ENCODE peak calls at places on chromosomes 7 and 10, in ten cellular contexts. M is psoas muscle; O is CD8-positive, alpha-beta T cell; X is heart left ventricle; H is cardiac muscle cell; G is GM06990; P is ovary; W is epithelial cell of proximal tubule; E is right lobe of liver; N is epithelial cell of esophagus. Y is an unnamed sample.

GRCh38 chr7:151459726-151460473 is 20.0 kb upstream of the CRYGN start:
- DNase-seq in M (peak; percentile 90), O (no peak), X (peak; percentile 88), H (peak; percentile 81), G (no peak), P (peak; percentile 87), W (peak; percentile 82), E (peak; percentile 67), N (peak; percentile 54), Y (peak; percentile 68)

GRCh38 chr7:2621061-2621828 is 10.5 kb upstream of the TTYH3 start:
- DNase-seq in M (peak; percentile 72), O (no peak), X (peak; percentile 74), H (peak; percentile 75), G (no peak), P (peak; percentile 82), W (no peak), E (peak; percentile 80), N (no peak), Y (no peak)

GRCh38 chr10:28797904-28798371 is 120.6 kb downstream of the BAMBI start:
- DNase-seq in M (no peak), O (no peak), X (no peak), H (no peak), G (no peak), P (no peak), W (no peak), E (no peak), N (no peak), Y (no peak)

GRCh38 chr10:35887686-35888085 is 245.6 kb upstream of the FZD8 start:
- DNase-seq in M (no peak), O (no peak), X (no peak), H (no peak), G (no peak), P (no peak), W (no peak), E (no peak), N (peak; percentile 95), Y (no peak)

GRCh38 chr7:22586101-22586805 is 86.3 kb upstream of the STEAP1B start:
- DNase-seq in M (no peak), O (no peak), X (no peak), H (no peak), G (no peak), P (no peak), W (no peak), E (no peak), N (no peak), Y (no peak)

GRCh38 chr10:15863323-15863722 is 3.0 kb upstream of the MINDY3 start:
- DNase-seq in M (no peak), O (no peak), X (no peak), H (no peak), G (no peak), P (no peak), W (no peak), E (no peak), N (no peak), Y (no peak)

GRCh38 chr10:95183451-95184230 is 10.4 kb upstream of the ACSM6 start:
- DNase-seq in M (peak; percentile 90), O (peak; percentile 48), X (peak; percentile 90), H (peak; percentile 88), G (peak; percentile 90), P (peak; percentile 39), W (peak; percentile 6), E (peak; percentile 90), N (peak; percentile 82), Y (peak; percentile 93)

GRCh38 chr7:1454471-1455065 is 4.7 kb downstream of the MICALL2 start:
- DNase-seq in M (no peak), O (no peak), X (peak; percentile 59), H (no peak), G (no peak), P (no peak), W (no peak), E (no peak), N (no peak), Y (no peak)

GRCh38 chr7:96253441-96253840 is 68.5 kb downstream of the SLC25A13 start:
- DNase-seq in M (no peak), O (no peak), X (no peak), H (no peak), G (no peak), P (no peak), W (no peak), E (no peak), N (no peak), Y (no peak)

GRCh38 chr10:22365233-22365632 is 19.9 kb downstream of the SPAG6 start:
- DNase-seq in M (no peak), O (no peak), X (no peak), H (no peak), G (no peak), P (no peak), W (no peak), E (no peak), N (no peak), Y (no peak)

GRCh38 chr10:122861724-122862161 is 16.1 kb upstream of the CUZD1 start:
- DNase-seq in M (no peak), O (no peak), X (no peak), H (no peak), G (no peak), P (no peak), W (peak; percentile 67), E (no peak), N (peak; percentile 71), Y (no peak)

DNA sequence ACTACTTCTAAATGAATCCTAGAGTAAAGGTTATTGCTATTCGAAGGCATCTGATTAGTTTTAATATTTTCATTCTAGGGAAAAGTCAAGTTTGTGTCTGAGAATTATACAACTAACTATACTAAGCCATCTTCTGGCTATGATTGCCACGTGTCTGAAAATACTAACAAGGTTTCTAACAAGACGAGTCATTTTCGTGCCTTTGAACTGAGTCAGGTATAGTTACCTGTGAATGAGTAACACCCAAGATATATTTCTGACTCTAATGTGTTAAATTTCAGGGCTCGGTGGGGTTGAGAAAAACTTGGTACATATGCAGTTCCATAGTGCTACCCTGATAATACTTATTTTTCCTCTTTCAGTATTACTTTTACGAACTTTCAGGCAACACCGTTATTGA is 35.5 kb downstream of the TASOR2 start:
- DNase-seq in M (no peak), O (no peak), X (no peak), H (no peak), G (no peak), P (no peak), W (no peak), E (no peak), N (peak; percentile 88), Y (no peak)
- H3K4me3 ChIP-seq in M (no peak overlapping the region), O (no peak overlapping the region), X (no peak overlapping the region), H (no peak overlapping the region), G (no peak overlapping the region), P (no peak overlapping the region), W (no peak overlapping the region), E (no peak overlapping the region), N (no peak overlapping the region), Y (no peak overlapping the region)

DNA sequence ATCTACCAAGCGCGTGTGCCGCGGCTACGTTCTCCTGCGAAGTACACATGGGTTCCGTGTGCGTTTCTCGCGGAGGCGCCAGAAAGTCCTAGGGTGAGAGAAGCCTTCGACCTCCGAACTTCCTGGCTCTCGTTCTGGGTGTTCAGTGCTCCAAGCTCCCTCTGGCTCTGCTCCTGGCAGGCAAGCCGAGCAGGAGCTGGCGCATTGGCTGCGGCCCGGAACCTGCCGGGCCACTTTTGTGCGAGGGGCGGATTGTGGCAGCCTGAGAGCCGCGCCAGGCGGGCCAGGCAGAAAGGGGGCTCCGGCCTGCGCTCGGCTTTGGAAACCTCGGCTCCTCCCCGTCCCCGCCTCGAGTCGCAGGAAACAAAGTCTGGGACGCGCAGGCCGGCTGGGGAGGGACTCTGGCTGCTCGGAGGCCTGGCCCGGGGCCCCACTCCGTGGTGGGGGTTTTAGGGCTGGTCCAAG is 9.6 kb downstream of the EMX2 start:
- DNase-seq in M (peak; percentile 59), O (no peak), X (no peak), H (no peak), G (no peak), P (no peak), W (no peak), E (no peak), N (peak; percentile 20), Y (no peak)
- H3K4me3 ChIP-seq in M (peak overlapping the region; percentile 51), O (no peak overlapping the region), X (peak overlapping the region; percentile 13), H (no peak overlapping the region), G (no peak overlapping the region), P (peak overlapping the region; percentile 37), W (peak overlapping the region; percentile 95), E (no peak overlapping the region), N (no peak overlapping the region), Y (no peak overlapping the region)

GRCh38 chr10:782751-783648 is 93.5 kb upstream of the DIP2C start:
- DNase-seq in M (peak; percentile 47), O (no peak), X (peak; percentile 15), H (no peak), G (no peak), P (no peak), W (no peak), E (peak; percentile 38), N (no peak), Y (no peak)

GRCh38 chr10:785539-786214 is 96.2 kb upstream of the DIP2C start:
- DNase-seq in M (peak; percentile 45), O (no peak), X (peak; percentile 13), H (no peak), G (no peak), P (no peak), W (no peak), E (peak; percentile 42), N (no peak), Y (no peak)

GRCh38 chr10:786666-787512 is 97.4 kb upstream of the DIP2C start:
- DNase-seq in M (peak; percentile 51), O (no peak), X (peak; percentile 24), H (no peak), G (no peak), P (no peak), W (no peak), E (peak; percentile 49), N (no peak), Y (no peak)

GRCh38 chr10:784377-784758 is 94.9 kb upstream of the DIP2C start:
- DNase-seq in M (peak; percentile 56), O (no peak), X (peak; percentile 33), H (peak; percentile 52), G (no peak), P (no peak), W (no peak), E (peak; percentile 56), N (no peak), Y (peak; percentile 8)

DNA sequence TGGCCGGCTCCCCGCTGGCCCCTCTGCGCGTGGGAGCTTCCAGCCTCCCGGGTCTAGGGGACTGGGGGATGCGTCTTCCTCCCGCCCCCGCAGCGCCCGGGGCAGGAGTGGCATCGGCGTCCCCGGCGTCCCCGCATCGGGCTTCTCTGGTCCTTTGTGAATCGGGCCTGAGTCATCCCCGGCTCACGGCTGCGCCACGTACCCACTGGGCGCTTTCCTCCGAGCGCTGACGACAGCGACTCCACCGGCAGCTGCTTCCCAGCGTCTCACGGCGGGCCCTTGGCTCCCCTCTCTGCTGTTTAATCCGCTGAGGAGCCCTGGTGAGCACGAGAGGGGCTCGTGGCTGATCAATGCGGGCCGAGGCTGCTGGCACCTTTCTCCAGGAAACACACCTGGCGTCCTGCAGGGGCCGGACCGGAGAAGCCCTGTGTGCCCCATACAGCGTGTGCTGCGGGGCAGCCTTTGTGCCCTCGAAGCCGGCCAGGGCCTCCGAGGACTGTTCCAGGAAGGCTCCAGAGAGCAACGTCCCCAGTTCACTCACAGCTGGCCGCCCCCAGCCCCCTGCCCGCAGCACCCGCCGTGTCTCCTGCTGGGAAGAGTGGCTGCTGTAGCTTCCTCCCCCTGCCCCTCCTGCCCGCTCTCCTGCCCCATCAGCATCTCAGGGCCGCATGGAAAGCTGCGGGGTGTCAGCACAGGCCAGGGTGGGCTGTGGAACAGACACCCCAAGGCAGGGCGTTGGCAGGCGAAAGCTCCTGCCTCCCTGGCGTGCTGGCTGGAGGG is 95.5 kb upstream of the DIP2C start:
- DNase-seq in M (peak; percentile 88), O (no peak), X (peak; percentile 49), H (peak; percentile 53), G (no peak), P (peak; percentile 43), W (no peak), E (peak; percentile 59), N (peak; percentile 77), Y (peak; percentile 68)
- H3K4me3 ChIP-seq in M (peak overlapping the region; percentile 58), O (no peak overlapping the region), X (peak overlapping the region; percentile 55), H (peak overlapping the region; percentile 21), G (peak overlapping the region; percentile 23), P (peak overlapping the region; percentile 28), W (peak overlapping the region; percentile 49), E (no peak overlapping the region), N (peak overlapping the region; percentile 26), Y (peak overlapping the region; percentile 27)

GRCh38 chr7:105837765-105838241 is 38.6 kb downstream of the ATXN7L1 start:
- DNase-seq in M (peak; percentile 62), O (no peak), X (peak; percentile 51), H (no peak), G (no peak), P (no peak), W (no peak), E (no peak), N (no peak), Y (peak; percentile 67)
- H3K4me3 ChIP-seq in M (no peak overlapping the region), O (no peak overlapping the region), X (no peak overlapping the region), H (no peak overlapping the region), G (no peak overlapping the region), P (no peak overlapping the region), W (no peak overlapping the region), E (no peak overlapping the region), N (no peak overlapping the region), Y (no peak overlapping the region)